ENCODE peak calls at places on chromosomes 2 and 18, in nine cellular contexts. Q is Peyer's patch; I is transverse colon; K is fibroblast of lung; E is kidney epithelial cell; X is CD8-positive, alpha-beta T cell; S is right lobe of liver; J is left ventricle myocardium inferior; N is heart right ventricle. H is an unnamed sample. For H3K36me3, the result is how much of the 10 kb centered on the place peaks cover.

GRCh38 chr2:33213244-33213643 is 263.2 kb upstream of the RASGRP3 start:
- DNase-seq in Q (no peak), I (no peak), K (peak), E (no peak), X (no peak), S (no peak), J (no peak), N (no peak), H (no peak)

GRCh38 chr18:45243347-45244095 is 371.8 kb upstream of the SLC14A2 start:
- DNase-seq in Q (no peak), I (no peak), K (peak), E (no peak), X (no peak), S (no peak), J (no peak), N (no peak), H (no peak)

GRCh38 chr2:20135631-20136050 is 84.2 kb upstream of the LAPTM4A start:
- DNase-seq in Q (peak), I (peak), K (peak), E (no peak), X (no peak), S (peak), J (peak), N (peak), H (peak)

GRCh38 chr2:182361477-182361876 is 65.4 kb downstream of the PDE1A start:
- DNase-seq in Q (no peak), I (no peak), K (no peak), E (no peak), X (no peak), S (no peak), J (no peak), N (no peak), H (no peak)

GRCh38 chr18:48013162-48013561 is 82.7 kb upstream of the SMAD2 start:
- DNase-seq in Q (no peak), I (no peak), K (no peak), E (no peak), X (no peak), S (no peak), J (no peak), N (no peak), H (no peak)

GRCh38 chr2:85435220-85435958 is 16.9 kb downstream of the SH2D6 start:
- DNase-seq in Q (no peak), I (no peak), K (no peak), E (peak), X (no peak), S (no peak), J (no peak), N (no peak), H (no peak)

GRCh38 chr2:144489315-144489920 is 30.5 kb downstream of the ZEB2 start:
- DNase-seq in Q (no peak), I (no peak), K (no peak), E (no peak), X (no peak), S (no peak), J (no peak), N (no peak), H (no peak)

GRCh38 chr2:105521176-105521575 is 122.3 kb upstream of the FHL2 start:
- DNase-seq in Q (no peak), I (no peak), K (no peak), E (no peak), X (no peak), S (no peak), J (no peak), N (no peak), H (no peak)

GRCh38 chr2:147438897-147439296 is 405.9 kb upstream of the ACVR2A start:
- DNase-seq in Q (peak), I (no peak), K (no peak), E (no peak), X (no peak), S (no peak), J (no peak), N (no peak), H (no peak)

GRCh38 chr2:96098900-96099590 is 17.3 kb downstream of the ADRA2B start:
- DNase-seq in Q (peak), I (peak), K (no peak), E (no peak), X (no peak), S (peak), J (peak), N (peak), H (no peak)

GRCh38 chr2:119755906-119756305 is 3.8 kb upstream of the PTPN4 start:
- DNase-seq in Q (no peak), I (no peak), K (no peak), E (no peak), X (no peak), S (no peak), J (no peak), N (no peak), H (no peak)
- TF ChIP-seq CTCF in Q (no peak), I (no peak), K (no peak), E (no peak), X (no peak), S (no peak), J (no peak), N (no peak), H (no peak)

DNA sequence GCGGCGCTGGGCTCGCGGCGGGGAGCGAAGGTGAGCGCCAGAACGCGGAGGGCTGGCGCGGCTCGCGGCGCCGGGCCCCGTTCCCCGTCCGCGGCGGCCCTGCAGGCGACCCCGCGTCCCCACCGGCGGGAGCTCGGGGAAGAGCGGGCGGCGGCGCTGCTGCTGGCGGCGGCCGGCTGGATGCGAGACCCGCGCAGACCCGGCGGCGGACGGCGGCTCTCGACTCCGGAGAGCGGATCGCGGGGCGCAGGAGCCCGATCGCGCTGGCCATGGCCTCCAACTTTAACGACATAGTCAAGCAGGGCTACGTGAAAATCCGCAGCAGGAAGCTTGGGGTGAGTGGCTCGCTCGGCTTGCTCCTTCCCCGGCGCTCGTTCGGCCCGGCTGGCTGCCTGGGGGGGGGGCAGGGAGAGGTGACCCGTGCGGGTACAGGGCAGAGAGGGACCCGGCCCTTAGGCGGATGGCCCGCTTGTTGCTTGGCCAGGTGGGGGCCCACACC is 337 bp downstream of the DOK6 start:
- DNase-seq in Q (no peak), I (peak), K (peak), E (no peak), X (no peak), S (peak), J (peak), N (peak), H (no peak)
- H3K4me3 ChIP-seq in Q (peak), I (peak), K (peak), E (peak), X (no peak), S (peak), J (peak), N (peak), H (no peak)

GRCh38 chr2:229245013-229245412 is 26.1 kb downstream of the PID1 start:
- DNase-seq in Q (no peak), I (no peak), K (no peak), E (no peak), X (no peak), S (no peak), J (no peak), N (no peak), H (no peak)
- H3K36me3 ChIP-seq in Q (under half), I (under half), K (under half), E (under half), X (under half), S (under half), J (under half), N (under half), H (under half)

GRCh38 chr2:8515864-8516533 is 165.9 kb upstream of the ID2 start:
- DNase-seq in Q (no peak), I (peak), K (no peak), E (no peak), X (no peak), S (no peak), J (no peak), N (no peak), H (peak)
- TF ChIP-seq CTCF in Q (no peak), I (no peak), K (no peak), E (no peak), X (no peak), S (no peak), J (no peak), N (no peak), H (peak)

DNA sequence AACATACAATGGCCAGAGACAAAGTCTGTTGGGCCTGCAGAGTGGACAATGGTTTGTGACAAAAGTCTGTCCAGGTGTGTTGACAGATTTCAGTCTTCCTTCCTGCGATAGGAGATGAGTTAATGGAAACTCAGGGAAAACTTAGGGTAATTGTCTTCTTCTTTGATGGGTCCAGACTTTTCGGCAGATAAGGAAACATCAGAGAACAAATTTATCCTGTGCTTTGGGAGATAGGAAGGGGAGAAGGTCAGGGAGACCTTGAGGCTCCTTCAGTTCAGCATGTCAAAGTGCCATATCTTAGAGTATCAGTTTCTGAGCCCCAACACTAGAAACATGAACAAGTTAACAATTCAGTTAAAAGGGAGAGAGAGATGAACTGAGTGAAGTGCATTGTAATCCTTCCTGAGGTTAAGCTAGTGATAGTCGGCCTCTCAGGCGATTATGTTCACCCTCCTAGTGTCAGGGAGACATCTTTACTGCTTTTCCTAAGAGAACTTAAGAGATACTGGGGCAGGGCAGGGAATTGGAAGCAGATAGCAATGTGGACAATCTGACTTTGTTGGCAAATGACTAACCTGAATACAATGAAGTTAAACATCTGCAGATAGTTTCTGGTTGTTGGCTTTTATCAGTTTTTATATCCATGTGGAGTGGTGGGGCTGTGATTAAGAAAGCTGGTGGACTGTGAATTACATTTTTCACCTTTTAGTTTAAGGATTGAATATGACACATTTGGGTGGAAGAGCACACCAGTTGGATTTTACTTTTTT is 248.8 kb upstream of the FN1 start:
- DNase-seq in Q (no peak), I (no peak), K (peak), E (no peak), X (no peak), S (no peak), J (no peak), N (no peak), H (no peak)
- H3K4me3 ChIP-seq in Q (no peak), I (no peak), K (no peak), E (no peak), X (no peak), S (no peak), J (no peak), N (no peak), H (no peak)

DNA sequence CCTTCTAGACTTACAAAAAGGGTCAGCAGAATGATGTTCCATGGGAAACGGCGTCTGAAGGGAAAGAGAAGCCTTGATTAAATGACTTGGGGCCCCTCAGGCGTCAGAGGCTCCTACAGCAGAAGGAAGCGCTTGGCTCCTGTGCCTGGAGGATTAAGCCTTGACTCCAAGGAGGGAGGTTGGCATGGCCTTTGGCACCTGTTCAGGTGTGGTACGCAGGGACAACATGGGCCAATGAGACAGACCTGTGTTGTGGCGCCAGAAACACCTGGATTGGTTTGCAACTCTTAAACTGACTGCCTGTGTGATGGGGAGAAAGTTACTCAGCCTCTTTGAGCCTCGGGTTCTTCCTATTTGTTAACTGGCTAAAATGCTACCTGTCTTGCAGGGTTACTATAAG is 7.6 kb downstream of the PNKD start:
- DNase-seq in Q (no peak), I (no peak), K (no peak), E (no peak), X (no peak), S (no peak), J (no peak), N (no peak), H (no peak)
- H3K36me3 ChIP-seq in Q (under half), I (half or more), K (under half), E (under half), X (half or more), S (half or more), J (half or more), N (under half), H (under half)